ENCODE peak calls at places on chromosomes 5 and 9, in five cellular contexts. S is sigmoid colon, I is lower leg skin, G is transverse colon, E is IMR-90. F is an unnamed sample.

GRCh38 chr5:115720888-115721287 is 95.1 kb upstream of the TMED7 start:
- DNase-seq in S (no peak), I (no peak), G (no peak), E (no peak), F (no peak)

GRCh38 chr9:138062196-138062595 is 184.6 kb downstream of the CACNA1B start:
- DNase-seq in S (peak), I (no peak), G (no peak), E (no peak), F (no peak)

GRCh38 chr9:71758785-71759184 is 9.5 kb downstream of the CEMIP2 start:
- DNase-seq in S (no peak), I (no peak), G (no peak), E (peak), F (peak)

GRCh38 chr5:178454308-178454707 is 135.9 kb downstream of the COL23A1 start:
- DNase-seq in S (no peak), I (no peak), G (no peak), E (no peak), F (no peak)

GRCh38 chr9:121800376-121800775 is 148.9 kb downstream of the DAB2IP start:
- DNase-seq in S (no peak), I (no peak), G (no peak), E (no peak), F (no peak)

GRCh38 chr5:154771383-154771901 is 16.3 kb downstream of the LARP1 start:
- DNase-seq in S (peak), I (no peak), G (no peak), E (peak), F (peak)

GRCh38 chr5:68251386-68251785 is 35.8 kb downstream of the PIK3R1 start:
- DNase-seq in S (peak), I (no peak), G (no peak), E (peak), F (no peak)

GRCh38 chr5:64532657-64533056 is 26.8 kb downstream of the RGS7BP start:
- DNase-seq in S (no peak), I (no peak), G (no peak), E (no peak), F (no peak)

GRCh38 chr5:136656811-136657210 is 291.5 kb upstream of the TRPC7 start:
- DNase-seq in S (no peak), I (no peak), G (no peak), E (peak), F (no peak)

GRCh38 chr5:158814521-158814920 is 285.2 kb downstream of the EBF1 start:
- DNase-seq in S (no peak), I (no peak), G (no peak), E (no peak), F (no peak)

GRCh38 chr5:10513501-10514442 is 50.1 kb upstream of the ANKRD33B start:
- DNase-seq in S (no peak), I (no peak), G (no peak), E (peak), F (no peak)

GRCh38 chr5:159286420-159287035 is 23.4 kb downstream of the UBLCP1 start:
- DNase-seq in S (no peak), I (no peak), G (no peak), E (peak), F (no peak)

GRCh38 chr5:38463634-38464521 is 92.6 kb downstream of the LIFR start:
- DNase-seq in S (peak), I (no peak), G (no peak), E (peak), F (no peak)

GRCh38 chr9:135332979-135333748 is 146.4 kb upstream of the PPP1R26 start:
- DNase-seq in S (no peak), I (no peak), G (no peak), E (no peak), F (no peak)

GRCh38 chr9:90815183-90815943 is 13.7 kb downstream of the SYK start:
- DNase-seq in S (peak), I (no peak), G (peak), E (peak), F (no peak)

GRCh38 chr9:115548826-115549225 is 430.9 kb upstream of the TNC start:
- DNase-seq in S (no peak), I (no peak), G (no peak), E (peak), F (no peak)

GRCh38 chr5:17443333-17444125 is 54.5 kb upstream of the TAF11L2 start:
- DNase-seq in S (no peak), I (no peak), G (no peak), E (no peak), F (no peak)

GRCh38 chr5:141703133-141703561 is 21.1 kb upstream of the ARAP3 start:
- DNase-seq in S (no peak), I (no peak), G (no peak), E (no peak), F (no peak)

GRCh38 chr9:94975480-94976452 is 249.3 kb downstream of the AOPEP start:
- DNase-seq in S (no peak), I (no peak), G (no peak), E (no peak), F (no peak)

GRCh38 chr5:139061856-139062255 is 136.3 kb downstream of the SIL1 start:
- DNase-seq in S (no peak), I (no peak), G (no peak), E (peak), F (no peak)

GRCh38 chr5:52800394-52801213 is 12.9 kb downstream of the ITGA1 start:
- DNase-seq in S (peak), I (peak), G (peak), E (peak), F (peak)

GRCh38 chr9:14014209-14014608 is 299.7 kb downstream of the NFIB start:
- DNase-seq in S (no peak), I (no peak), G (no peak), E (no peak), F (no peak)

GRCh38 chr5:175059687-175060194 is 335.4 kb downstream of the MSX2 start:
- DNase-seq in S (peak), I (no peak), G (no peak), E (peak), F (no peak)

GRCh38 chr5:171986772-171987171 is 19.7 kb downstream of the FBXW11 start:
- DNase-seq in S (no peak), I (no peak), G (no peak), E (no peak), F (no peak)

GRCh38 chr9:86500667-86501435 is 146.6 kb upstream of the TUT7 start:
- DNase-seq in S (no peak), I (peak), G (no peak), E (peak), F (no peak)

GRCh38 chr9:82961504-82962125 is 101.3 kb downstream of the RASEF start:
- DNase-seq in S (peak), I (peak), G (peak), E (peak), F (peak)

GRCh38 chr5:179833056-179833708 is 12.5 kb downstream of the SQSTM1 start:
- DNase-seq in S (no peak), I (no peak), G (no peak), E (no peak), F (no peak)

GRCh38 chr5:179832039-179832745 is 11.5 kb downstream of the SQSTM1 start:
- DNase-seq in S (peak), I (no peak), G (no peak), E (no peak), F (no peak)

GRCh38 chr5:179834120-179834519 is 13.4 kb downstream of the SQSTM1 start:
- DNase-seq in S (no peak), I (no peak), G (no peak), E (no peak), F (no peak)

GRCh38 chr5:179836225-179837019 is 15.7 kb downstream of the SQSTM1 start:
- DNase-seq in S (peak), I (no peak), G (no peak), E (peak), F (no peak)

DNA sequence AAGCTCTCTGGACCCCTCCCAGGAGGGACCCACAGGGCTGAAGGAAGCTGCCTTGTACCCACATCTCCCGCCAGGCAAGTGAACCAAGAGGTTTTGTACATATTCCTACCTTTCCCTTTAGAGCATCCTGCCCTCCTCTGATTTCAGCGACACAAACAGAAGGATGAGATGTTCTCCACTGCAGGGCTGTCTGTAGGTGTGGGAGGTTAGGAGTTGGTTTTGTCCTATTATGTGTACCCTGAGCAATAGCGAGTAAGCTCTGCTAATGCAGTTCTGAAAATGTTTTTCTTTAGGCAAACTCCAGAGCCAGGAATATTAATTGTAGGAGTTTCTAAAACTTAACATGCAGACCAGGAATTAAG is 13.0 kb downstream of the SQSTM1 start:
- DNase-seq in S (no peak), I (no peak), G (no peak), E (no peak), F (no peak)
- TF ChIP-seq POLR2A in S (no peak), I (no peak), G (no peak), E (no peak), F (no peak)

GRCh38 chr9:124768275-124768674 is 2.8 kb downstream of the NR6A1 start:
- DNase-seq in S (no peak), I (no peak), G (no peak), E (no peak), F (no peak)
- H3K4me3 ChIP-seq in S (no peak), I (no peak), G (peak), E (no peak), F (no peak)

DNA sequence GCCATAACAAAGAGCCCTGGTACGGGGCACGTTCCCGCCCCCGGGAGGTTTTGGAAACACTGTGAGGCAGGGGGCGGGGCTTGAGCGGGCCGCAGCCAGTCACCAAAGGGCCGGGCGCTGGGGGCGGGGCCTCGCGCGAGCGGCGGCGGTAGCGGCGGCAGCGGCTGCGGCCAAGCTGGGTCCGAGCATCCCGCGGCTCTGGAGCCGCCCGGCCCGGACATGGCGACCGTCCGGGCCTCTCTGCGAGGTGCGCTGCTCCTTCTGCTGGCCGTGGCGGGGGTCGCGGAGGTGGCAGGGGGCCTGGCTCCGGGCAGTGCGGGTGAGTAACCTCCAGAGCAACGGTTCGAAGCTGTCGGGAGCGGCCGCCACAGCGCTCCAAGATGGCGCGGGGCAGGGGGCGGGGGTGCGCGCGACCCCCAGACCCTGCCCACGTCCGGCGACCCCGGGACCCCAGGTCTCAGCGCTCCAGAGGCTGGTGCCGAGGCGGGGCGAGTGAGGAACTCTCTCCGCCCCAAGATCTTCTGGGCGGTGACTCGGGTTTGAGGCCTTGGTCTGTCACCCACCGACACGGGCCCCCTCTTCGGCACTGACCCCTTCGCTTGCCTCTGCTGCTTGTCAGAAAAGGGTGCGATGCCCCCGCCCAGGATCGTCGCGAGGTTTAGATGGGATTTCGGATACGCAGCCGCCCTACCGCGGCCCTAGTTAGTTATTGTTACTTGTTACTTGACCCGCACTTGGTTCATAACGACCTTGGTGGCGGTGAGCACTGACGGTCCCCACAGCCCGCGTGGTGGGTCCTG is at the start of gene RECK:
- DNase-seq in S (peak), I (peak), G (peak), E (peak), F (peak)
- TF ChIP-seq POLR2A in S (no peak), I (no peak), G (peak), E (peak), F (peak)

DNA sequence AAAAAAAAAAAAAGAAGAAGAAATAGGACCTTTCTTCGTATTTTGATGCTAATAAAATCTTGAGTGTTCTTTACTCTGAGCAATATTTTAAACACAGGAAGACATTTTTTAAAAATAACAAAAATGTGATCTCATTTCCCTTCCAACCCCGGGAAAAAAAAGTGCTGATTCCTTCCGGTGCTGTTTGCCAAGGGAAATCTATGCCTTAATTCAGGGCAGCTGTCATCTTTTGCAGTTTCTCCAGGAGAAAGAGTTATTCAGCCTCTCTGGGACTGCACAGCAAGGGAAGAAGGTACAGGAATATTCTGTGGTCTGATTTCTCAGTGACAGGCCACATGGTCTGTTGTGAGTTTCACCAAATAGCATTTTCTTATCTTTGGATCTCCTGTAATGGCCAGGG is 291.9 kb upstream of the IRX1 start:
- DNase-seq in S (no peak), I (no peak), G (no peak), E (no peak), F (no peak)
- H3K4me3 ChIP-seq in S (no peak), I (no peak), G (no peak), E (no peak), F (no peak)

DNA sequence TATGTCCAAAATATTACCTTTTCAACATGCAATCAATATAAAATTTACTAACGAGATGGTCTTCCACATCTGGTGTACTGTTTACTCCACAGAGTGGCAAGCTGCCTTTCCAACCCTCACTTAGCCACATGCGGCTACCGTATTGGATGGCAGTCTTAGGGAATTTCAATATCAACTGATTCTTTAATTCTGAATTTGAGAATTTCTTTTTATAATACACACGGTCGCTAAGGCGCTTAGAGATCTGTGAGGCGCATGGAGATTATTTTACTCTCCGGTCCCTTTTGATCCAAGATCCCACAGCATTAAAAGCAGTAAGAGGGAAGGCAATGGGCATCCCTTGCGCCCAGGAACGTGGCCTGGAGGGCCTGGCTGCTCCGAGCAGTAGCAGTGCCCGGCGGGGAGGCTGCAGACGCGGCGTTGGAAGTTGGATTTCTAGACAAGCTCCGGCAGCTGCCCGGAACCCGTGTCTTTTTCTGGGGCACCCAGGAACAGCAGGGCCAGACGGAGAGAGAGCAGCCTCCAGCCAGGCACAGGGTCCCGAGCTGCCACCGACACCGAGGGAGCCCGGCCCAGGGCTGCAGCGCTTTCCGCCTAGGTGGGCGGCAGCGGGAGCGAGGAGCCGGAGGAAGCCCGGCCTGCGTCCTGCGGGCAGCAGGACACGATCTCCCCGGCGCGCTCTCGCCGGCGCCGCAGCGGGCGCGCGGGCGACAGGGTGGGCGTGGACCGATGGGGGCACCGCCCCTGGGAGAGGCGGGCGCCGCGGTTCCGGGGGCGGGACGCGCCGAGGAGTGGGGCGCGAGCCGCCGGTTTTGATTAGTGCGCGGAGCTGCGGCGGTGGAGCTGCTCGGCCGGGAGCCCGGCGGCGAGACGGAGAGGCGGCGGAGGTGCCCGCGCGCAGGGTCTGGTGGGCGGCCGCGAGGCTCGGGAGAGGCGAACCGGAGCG is at the start of gene UGCG:
- DNase-seq in S (peak), I (peak), G (peak), E (peak), F (peak)
- TF ChIP-seq POLR2A in S (peak), I (no peak), G (peak), E (peak), F (peak)

GRCh38 chr9:123509646-123510045 is 153.6 kb downstream of the CRB2 start:
- DNase-seq in S (no peak), I (no peak), G (no peak), E (no peak), F (no peak)

GRCh38 chr9:123511326-123511974 is 155.5 kb downstream of the CRB2 start:
- DNase-seq in S (no peak), I (no peak), G (no peak), E (no peak), F (no peak)

GRCh38 chr9:123513554-123513953 is 157.6 kb downstream of the CRB2 start:
- DNase-seq in S (no peak), I (no peak), G (no peak), E (no peak), F (no peak)

GRCh38 chr9:123507992-123508391 is 152.0 kb downstream of the CRB2 start:
- DNase-seq in S (no peak), I (no peak), G (no peak), E (peak), F (no peak)
- H3K4me3 ChIP-seq in S (no peak), I (no peak), G (no peak), E (peak), F (no peak)

DNA sequence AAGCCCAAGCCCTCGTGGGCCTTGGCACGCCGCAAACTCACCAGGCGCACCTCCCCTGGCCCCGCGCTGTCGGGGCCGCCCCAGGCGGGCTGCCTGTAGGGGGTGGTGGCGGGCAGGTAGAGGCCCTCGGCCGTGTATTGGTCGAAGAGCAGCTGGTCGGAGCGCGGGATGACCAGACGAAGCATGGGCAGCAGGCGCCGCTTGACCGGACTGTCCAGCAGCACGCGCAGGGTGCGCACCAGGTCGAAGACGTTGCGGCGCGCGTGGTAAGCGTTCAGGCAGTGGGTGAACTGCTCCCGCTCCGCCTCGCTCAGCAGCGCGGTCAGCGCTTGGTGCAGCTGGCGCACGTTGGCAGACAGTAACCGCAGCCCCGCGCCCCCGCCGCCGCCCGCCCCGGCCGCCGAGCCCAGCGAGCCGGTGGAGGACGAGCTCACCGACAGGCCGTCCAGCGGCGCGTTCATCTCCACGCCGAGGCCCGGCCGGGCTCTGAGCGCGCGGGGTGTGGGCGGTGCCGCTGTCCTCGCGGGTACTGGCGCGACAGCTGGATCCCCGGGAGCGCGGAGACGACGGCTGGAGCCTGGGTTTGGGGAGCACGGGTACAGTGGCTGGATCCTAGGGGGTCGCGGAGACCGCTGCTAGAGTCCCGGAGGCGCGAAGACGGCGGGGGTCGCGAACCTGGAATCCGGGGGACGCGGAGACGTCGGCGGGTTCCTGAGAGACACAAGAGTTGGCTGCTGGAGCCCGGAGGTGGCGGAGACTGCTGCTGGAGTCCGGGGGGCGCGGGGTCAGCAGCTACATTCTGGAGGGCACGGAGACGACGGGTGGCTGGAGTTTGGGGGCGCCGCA is 709 bp downstream of the WHRN start:
- DNase-seq in S (peak), I (peak), G (peak), E (peak), F (peak)
- TF ChIP-seq POLR2A in S (no peak), I (no peak), G (no peak), E (no peak), F (peak)

GRCh38 chr5:56673171-56673570 is 142.2 kb upstream of the MAP3K1 start:
- DNase-seq in S (no peak), I (no peak), G (no peak), E (no peak), F (no peak)

GRCh38 chr5:56671571-56671970 is 143.8 kb upstream of the MAP3K1 start:
- DNase-seq in S (no peak), I (no peak), G (no peak), E (no peak), F (no peak)

GRCh38 chr5:56669534-56670483 is 145.5 kb upstream of the MAP3K1 start:
- DNase-seq in S (peak), I (peak), G (peak), E (peak), F (peak)

GRCh38 chr5:56668996-56669395 is 146.4 kb upstream of the MAP3K1 start:
- DNase-seq in S (no peak), I (peak), G (no peak), E (no peak), F (peak)

GRCh38 chr5:56670916-56671315 is 144.4 kb upstream of the MAP3K1 start:
- DNase-seq in S (no peak), I (no peak), G (no peak), E (peak), F (no peak)
- H3K4me3 ChIP-seq in S (no peak), I (no peak), G (no peak), E (no peak), F (no peak)